ENCODE peak calls at places on chromosomes 3 and 15, in six cellular contexts. S, B, I, O, W and Y are unnamed samples.

GRCh38 chr3:127768346-127769008 is 53.8 kb downstream of the MGLL start:
- DNase-seq in O (peak), S (no peak), W (no peak), B (peak), I (peak), Y (no peak)

GRCh38 chr15:67080118-67080899 is 14.9 kb downstream of the SMAD3 start:
- DNase-seq in O (peak), S (no peak), W (no peak), B (peak), I (no peak), Y (no peak)

GRCh38 chr3:15241341-15241740 is 35.3 kb downstream of the CAPN7 start:
- DNase-seq in S (no peak), B (peak), O (no peak), W (peak), I (peak), Y (peak)

GRCh38 chr3:67605377-67605776 is 49.0 kb downstream of the SUCLG2 start:
- DNase-seq in I (peak), W (no peak), O (peak), S (no peak), B (peak), Y (no peak)

GRCh38 chr15:44216958-44217357 is 21.9 kb upstream of the FRMD5 start:
- DNase-seq in O (no peak), W (no peak), B (no peak), S (no peak), I (no peak), Y (no peak)

GRCh38 chr3:182412066-182412465 is 381.2 kb upstream of the ATP11B start:
- DNase-seq in S (no peak), W (no peak), I (no peak), B (no peak), O (no peak), Y (no peak)

GRCh38 chr3:61299343-61299742 is 48.1 kb upstream of the FHIT start:
- DNase-seq in S (no peak), I (no peak), B (no peak), O (no peak), W (no peak), Y (no peak)

GRCh38 chr3:4985330-4986174 is 6.3 kb downstream of the BHLHE40 start:
- DNase-seq in B (peak), S (peak), W (peak), I (peak), O (peak), Y (peak)

GRCh38 chr15:96804754-96805153 is 474.3 kb downstream of the NR2F2 start:
- DNase-seq in I (no peak), S (no peak), B (no peak), O (no peak), W (no peak), Y (no peak)

GRCh38 chr3:102200126-102200525 is 234.7 kb upstream of the ZPLD1 start:
- DNase-seq in S (no peak), W (no peak), I (no peak), O (peak), B (peak), Y (no peak)

DNA sequence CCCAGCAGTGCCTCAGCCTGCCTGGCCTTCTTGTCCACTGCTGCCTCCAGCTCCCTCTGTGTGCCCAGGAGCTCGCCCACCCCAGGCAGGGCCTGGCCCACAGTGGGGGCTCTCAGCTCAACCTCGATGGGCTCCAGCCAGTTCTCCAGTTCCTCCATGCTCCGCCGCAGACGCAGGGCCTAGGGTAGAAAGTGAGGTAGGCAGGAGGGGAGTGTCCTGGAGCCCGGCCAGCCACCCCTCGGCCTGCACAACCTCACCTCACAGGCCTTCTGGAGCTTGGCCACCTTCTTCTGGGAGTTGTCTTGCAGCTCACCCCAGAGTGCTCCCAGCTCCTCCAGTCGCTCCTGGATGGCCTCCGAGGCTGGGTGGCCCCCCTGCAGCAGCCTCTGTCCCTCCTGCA is 18.7 kb downstream of the PLA2G4B start:
- DNase-seq in O (no peak), W (no peak), I (no peak), B (no peak), S (no peak), Y (no peak)
- H3K4me2 ChIP-seq in O (no peak), W (no peak), I (no peak), B (no peak), S (no peak), Y (no peak)

GRCh38 chr3:106457278-106458210 is 588.7 kb upstream of the CBLB start:
- DNase-seq in I (peak), S (no peak), B (peak), O (peak), W (no peak), Y (no peak)
- H3K27ac ChIP-seq in I (peak), S (no peak), B (no peak), O (no peak), W (no peak), Y (no peak)

GRCh38 chr3:186922224-186922623 is 8.1 kb upstream of the ST6GAL1 start:
- DNase-seq in S (no peak), B (no peak), W (no peak), I (no peak), O (no peak), Y (no peak)

GRCh38 chr3:186923241-186923640 is 7.1 kb upstream of the ST6GAL1 start:
- DNase-seq in S (no peak), O (no peak), I (no peak), W (no peak), B (no peak), Y (no peak)

GRCh38 chr3:186921578-186921977 is 8.7 kb upstream of the ST6GAL1 start:
- DNase-seq in S (no peak), B (no peak), O (no peak), I (no peak), W (no peak), Y (no peak)

GRCh38 chr3:186920301-186920700 is 10.0 kb upstream of the ST6GAL1 start:
- DNase-seq in S (no peak), O (no peak), W (no peak), I (no peak), B (no peak), Y (no peak)

DNA sequence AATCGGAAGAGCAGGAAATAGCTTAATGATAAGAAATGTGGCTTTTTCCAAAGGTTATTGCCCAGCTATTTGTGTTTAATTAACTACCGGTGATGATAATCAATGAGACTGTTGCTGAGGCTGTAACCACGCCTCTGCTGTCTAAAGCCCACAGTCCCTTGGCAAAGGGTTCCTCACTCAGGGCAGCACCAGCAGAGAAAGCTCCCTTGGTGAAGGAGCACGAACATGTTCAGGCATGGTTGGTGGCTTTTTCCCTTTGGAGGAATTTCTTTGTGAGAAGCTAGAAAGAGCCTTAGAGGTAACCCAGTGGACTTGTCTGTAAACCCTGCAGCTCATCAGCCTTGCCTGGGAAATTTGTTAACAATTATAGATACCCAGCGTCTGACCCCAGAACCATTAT is 7.5 kb upstream of the ST6GAL1 start:
- DNase-seq in S (no peak), B (no peak), O (no peak), W (no peak), I (no peak), Y (no peak)
- H3K4me2 ChIP-seq in S (no peak), B (no peak), O (no peak), W (no peak), I (no peak), Y (no peak)

GRCh38 chr15:85600001-85600400 is 194.7 kb downstream of the KLHL25 start:
- DNase-seq in I (no peak), B (no peak), W (no peak), O (no peak), S (no peak), Y (no peak)
- H3K27ac ChIP-seq in I (no peak), B (no peak), W (no peak), O (no peak), S (no peak), Y (no peak)

DNA sequence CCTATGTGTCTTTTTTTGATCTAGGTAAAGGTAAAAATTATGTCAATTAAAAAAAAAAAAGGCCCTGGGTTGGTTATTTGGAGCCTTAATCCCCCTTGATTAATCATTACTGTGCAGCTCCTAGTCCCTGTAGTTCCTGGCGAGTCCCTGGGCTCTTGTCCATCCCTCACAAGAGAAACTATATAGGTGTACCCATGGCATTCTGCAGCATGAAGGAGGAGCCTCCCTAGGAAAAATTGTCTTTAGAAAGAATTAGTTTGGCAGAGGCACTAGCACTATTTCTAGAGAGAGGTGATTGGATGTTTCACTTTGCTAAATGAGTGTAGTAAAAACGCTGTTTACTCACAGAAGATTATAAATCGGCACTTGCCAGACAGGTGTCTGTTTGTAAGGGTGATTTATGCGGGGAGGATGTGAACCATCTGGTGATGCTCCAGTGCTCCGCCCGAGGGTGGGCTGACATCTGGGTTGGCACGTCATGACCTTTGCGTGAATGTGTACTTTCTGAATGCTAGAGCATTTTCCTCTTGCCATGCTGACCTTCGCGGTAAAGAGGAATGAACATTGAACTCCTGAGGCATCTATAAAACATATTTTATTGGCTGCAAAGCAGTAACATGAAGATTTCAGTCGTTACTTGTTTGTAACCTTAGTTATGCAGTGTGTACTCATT is 12.6 kb downstream of the PLCL2 start:
- DNase-seq in S (peak), W (no peak), I (no peak), O (peak), B (no peak), Y (no peak)
- H3K4me2 ChIP-seq in S (peak), W (no peak), I (peak), O (no peak), B (no peak), Y (no peak)

GRCh38 chr15:94894056-94894455 is 662.7 kb downstream of the MCTP2 start:
- DNase-seq in O (no peak), B (no peak), I (no peak), S (no peak), W (no peak), Y (no peak)
- H3K27ac ChIP-seq in O (no peak), B (no peak), I (no peak), S (no peak), W (no peak), Y (no peak)

DNA sequence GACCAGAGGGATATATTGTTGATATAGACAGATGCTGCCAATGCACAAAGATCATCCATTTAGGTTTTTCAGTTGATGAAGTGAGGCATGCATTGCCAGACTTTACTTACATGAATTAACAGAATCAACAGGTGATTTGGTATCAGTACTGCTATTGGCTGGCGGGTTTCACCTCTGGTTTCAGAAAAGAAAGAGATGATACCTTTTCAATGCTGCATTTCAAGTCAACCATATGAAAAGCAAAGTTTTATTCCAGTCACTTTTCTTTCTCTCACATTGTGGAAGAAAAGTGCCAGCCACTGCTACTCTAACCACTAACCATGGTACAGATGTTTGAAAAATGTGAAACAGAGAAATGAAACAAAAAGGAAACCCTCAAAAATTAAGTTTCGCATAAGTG is 289.1 kb downstream of the TIGIT start:
- DNase-seq in S (no peak), I (no peak), W (no peak), B (no peak), O (no peak), Y (no peak)
- H3K4me2 ChIP-seq in S (no peak), I (no peak), W (no peak), B (no peak), O (no peak), Y (no peak)

GRCh38 chr15:69092159-69092558 is 68.3 kb upstream of the GLCE start:
- DNase-seq in S (no peak), O (peak), W (no peak), I (peak), B (peak), Y (no peak)
- H3K27ac ChIP-seq in S (no peak), O (no peak), W (no peak), I (peak), B (no peak), Y (no peak)

GRCh38 chr3:187963003-187963676 is 190.8 kb upstream of the LPP start:
- DNase-seq in B (no peak), I (no peak), S (no peak), W (no peak), O (no peak), Y (no peak)

GRCh38 chr3:187958432-187959003 is 195.4 kb upstream of the LPP start:
- DNase-seq in W (no peak), I (no peak), S (no peak), O (no peak), B (no peak), Y (no peak)

GRCh38 chr3:187963677-187964385 is 190.1 kb upstream of the LPP start:
- DNase-seq in O (no peak), I (no peak), S (no peak), W (no peak), B (peak), Y (no peak)

GRCh38 chr3:187961366-187961765 is 192.6 kb upstream of the LPP start:
- DNase-seq in O (no peak), I (no peak), S (no peak), W (no peak), B (no peak), Y (no peak)

DNA sequence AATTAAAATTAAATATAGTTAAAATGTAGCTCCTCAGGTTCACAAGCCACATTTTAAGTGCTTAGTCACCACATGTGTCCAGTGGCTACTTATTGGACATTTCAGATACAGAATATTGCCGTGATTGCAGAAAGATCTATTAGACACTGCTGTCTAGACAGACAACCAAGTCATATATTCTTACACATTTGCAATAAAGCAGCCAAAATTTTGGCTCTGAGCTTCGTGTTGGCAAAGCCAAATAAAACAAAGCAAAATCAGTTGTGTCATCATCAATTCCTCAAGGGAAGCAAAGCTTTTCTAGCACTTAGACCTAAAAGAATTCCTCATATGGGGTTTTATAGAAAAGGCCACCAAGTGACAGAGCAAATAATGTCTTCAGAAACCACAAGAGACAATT is 193.1 kb upstream of the LPP start:
- DNase-seq in S (no peak), O (peak), W (no peak), I (no peak), B (peak), Y (no peak)
- H3K4me2 ChIP-seq in S (no peak), O (no peak), W (no peak), I (no peak), B (no peak), Y (no peak)